ENCODE peak calls at places on chromosomes 11 and 22, in eight cellular contexts. W is Peyer's patch, Q is lower leg skin, K is upper lobe of right lung, F is right lobe of liver, J is H1, T is BE2C, I is OCI-LY7. P is an unnamed sample.

GRCh38 chr11:68687986-68688385 is 3.6 kb downstream of the GAL start:
- DNase-seq in Q (no peak), T (no peak), I (no peak), J (no peak), W (no peak), F (peak; percentile 41), K (peak; percentile 62), P (peak; percentile 10)

GRCh38 chr11:27296406-27296994 is 66.5 kb downstream of the CCDC34 start:
- DNase-seq in I (peak; percentile 46), K (no peak), J (no peak), T (no peak), F (no peak), W (no peak), Q (no peak), P (no peak)

GRCh38 chr22:36021649-36022048 is 7.0 kb downstream of the RBFOX2 start:
- DNase-seq in I (peak; percentile 27), F (no peak), Q (no peak), J (no peak), T (no peak), K (no peak), W (no peak), P (no peak)

GRCh38 chr22:19287889-19288288 is 3.6 kb downstream of the CLTCL1 start:
- DNase-seq in T (no peak), K (no peak), J (no peak), W (no peak), Q (no peak), I (no peak), F (no peak), P (no peak)

GRCh38 chr11:129955282-129955681 is 47.4 kb downstream of the PRDM10 start:
- DNase-seq in Q (no peak), I (no peak), W (no peak), T (no peak), F (no peak), K (no peak), J (no peak), P (no peak)

GRCh38 chr11:76335827-76336226 is 45.1 kb downstream of the THAP12 start:
- DNase-seq in F (no peak), K (no peak), I (no peak), J (no peak), W (no peak), Q (no peak), T (no peak), P (no peak)

GRCh38 chr11:68841718-68842426 is at the start of gene CPT1A:
- DNase-seq in W (peak; percentile 76), I (peak; percentile 69), J (peak; percentile 78), Q (peak; percentile 62), F (peak; percentile 89), T (peak; percentile 88), K (peak; percentile 92), P (peak; percentile 74)

GRCh38 chr22:44698531-44699421 is 3.2 kb upstream of the PRR5 start:
- DNase-seq in Q (peak; percentile 63), I (no peak), W (no peak), K (no peak), F (no peak), J (peak; percentile 67), T (no peak), P (no peak)

GRCh38 chr11:94734563-94735275 is 33.4 kb upstream of the AMOTL1 start:
- DNase-seq in I (no peak), T (peak; percentile 59), F (no peak), Q (no peak), J (peak; percentile 60), K (no peak), W (no peak), P (peak; percentile 63)

DNA sequence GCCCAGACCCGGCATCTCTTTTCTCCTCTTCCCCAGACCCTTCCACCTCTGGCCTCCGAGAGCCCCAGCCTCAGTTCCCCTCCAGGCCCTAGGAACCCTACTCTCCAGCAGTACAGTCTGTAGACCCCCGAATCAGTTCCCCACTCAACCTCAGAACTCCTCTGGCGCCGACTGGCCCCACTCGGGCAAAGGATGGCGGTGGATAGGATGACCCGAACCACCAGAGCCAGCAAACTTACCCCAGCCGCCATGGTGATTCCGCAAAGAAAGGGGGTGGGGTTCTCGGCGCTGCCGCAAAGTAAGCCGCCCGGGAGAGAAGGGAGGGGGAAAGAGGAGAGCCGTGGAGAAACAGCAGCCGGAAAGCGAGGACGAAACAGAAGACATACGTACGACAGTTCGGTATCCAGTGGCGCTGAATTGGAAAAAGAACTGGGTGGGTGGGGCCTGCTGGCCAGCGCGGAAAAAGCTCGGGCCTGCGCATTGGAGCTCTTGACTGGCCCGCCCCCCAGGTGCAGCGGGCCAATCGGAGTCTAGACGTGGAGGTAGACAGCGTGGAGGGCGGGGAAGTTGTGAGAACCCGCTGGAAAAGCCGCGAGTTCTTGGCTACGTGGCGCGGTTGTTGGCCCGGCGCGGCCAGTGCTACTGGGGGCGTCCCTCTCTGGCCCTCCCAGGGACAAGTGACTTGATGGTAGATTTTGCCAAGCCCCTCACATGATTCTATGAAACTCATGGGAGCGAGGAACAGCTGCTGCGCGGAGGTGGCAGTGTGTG is at the start of gene EEF1G:
- DNase-seq in F (peak; percentile 99), W (peak; percentile 98), Q (peak; percentile 99), T (peak; percentile 94), K (peak; percentile 98), J (peak; percentile 96), I (peak; percentile 99), P (peak; percentile 95)
- TF ChIP-seq CTCF in F (no peak), W (no peak), Q (no peak), T (no peak), K (no peak), J (no peak), I (no peak), P (no peak)

DNA sequence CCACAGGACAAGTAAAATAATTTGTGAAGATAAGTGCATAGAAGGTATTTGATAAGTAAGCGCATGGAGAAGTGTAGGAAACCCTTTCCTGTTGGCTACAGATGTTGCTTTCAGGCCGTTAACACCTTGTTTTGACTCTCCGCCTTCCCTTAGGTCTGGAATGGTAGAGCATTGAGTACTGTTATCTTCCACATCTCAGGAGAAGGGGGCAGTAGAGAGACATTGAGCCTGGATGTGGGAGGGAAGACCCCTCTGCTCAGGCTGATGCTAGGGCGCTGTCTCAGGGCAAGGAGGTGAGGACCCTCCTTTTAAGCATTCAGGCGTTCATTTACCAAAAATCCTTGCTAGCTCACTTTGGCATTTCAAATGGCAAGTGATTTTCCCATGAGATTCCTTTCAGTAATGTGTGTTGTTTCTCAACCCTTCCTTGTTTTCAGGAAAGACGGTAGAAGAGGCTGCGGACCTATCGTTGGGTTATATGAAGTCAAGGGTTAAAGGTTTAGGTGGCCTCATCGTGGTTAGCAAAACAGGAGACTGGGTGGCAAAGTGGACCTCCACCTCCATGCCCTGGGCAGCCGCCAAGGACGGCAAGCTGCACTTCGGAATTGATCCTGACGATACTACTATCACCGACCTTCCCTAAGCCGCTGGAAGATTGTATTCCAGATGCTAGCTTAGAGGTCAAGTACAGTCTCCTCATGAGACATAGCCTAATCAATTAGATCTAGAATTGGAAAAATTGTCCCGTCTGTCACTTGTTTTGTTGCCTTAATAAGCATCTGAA is 27.0 kb upstream of the SCGB1A1 start:
- DNase-seq in I (no peak), J (no peak), W (no peak), F (no peak), T (no peak), K (peak; percentile 18), Q (no peak), P (no peak)
- TF ChIP-seq CTCF in I (peak; percentile 18), J (peak; percentile 51), W (no peak), F (no peak), T (peak; percentile 3), K (no peak), Q (no peak), P (no peak)

GRCh38 chr11:128467610-128468041 is 119.7 kb downstream of the ETS1 start:
- DNase-seq in W (no peak), Q (peak; percentile 76), T (no peak), I (no peak), K (no peak), J (no peak), F (no peak), P (no peak)
- TF ChIP-seq CTCF in W (no peak), Q (no peak), T (no peak), I (no peak), K (no peak), J (no peak), F (no peak), P (no peak)

GRCh38 chr11:13114566-13115465 is 105.7 kb downstream of the RASSF10 start:
- DNase-seq in T (peak; percentile 39), F (no peak), W (no peak), J (no peak), I (no peak), Q (no peak), K (no peak), P (no peak)
- TF ChIP-seq CTCF in T (peak; percentile 28), F (no peak), W (peak; percentile 11), J (peak; percentile 34), I (peak; percentile 28), Q (no peak), K (no peak), P (no peak)